ENCODE peak calls at places on chromosomes 1 and 21, in six cellular contexts. W is activated B cell treated with CpG ODN at 0.5 μM for 24 hours, A is hepatic stellate cell, M is GM04503, D is ELF-1, V is fibroblast of pulmonary artery. H is an unnamed sample.

GRCh38 chr1:220786337-220787068 is at the start of gene MTARC1:
- DNase-seq in W (no peak), A (peak), M (no peak), D (peak), V (peak), H (no peak)

GRCh38 chr1:71881611-71882010 is 400.7 kb downstream of the NEGR1 start:
- DNase-seq in W (no peak), A (no peak), M (no peak), D (no peak), V (peak), H (no peak)

GRCh38 chr1:108845991-108846390 is 10.9 kb downstream of the AKNAD1 start:
- DNase-seq in W (no peak), A (no peak), M (no peak), D (peak), V (no peak), H (no peak)

GRCh38 chr1:36567601-36568341 is 85.1 kb upstream of the CSF3R start:
- DNase-seq in W (no peak), A (no peak), M (no peak), D (no peak), V (no peak), H (no peak)

GRCh38 chr1:224052767-224053166 is 61.1 kb upstream of the FBXO28 start:
- DNase-seq in W (no peak), A (peak), M (no peak), D (no peak), V (peak), H (no peak)

GRCh38 chr1:230643887-230644286 is 1.6 kb downstream of the COG2 start:
- DNase-seq in W (no peak), A (peak), M (no peak), D (no peak), V (peak), H (no peak)

GRCh38 chr21:45543710-45544448 is 1.6 kb upstream of the SLC19A1 start:
- DNase-seq in W (peak), A (no peak), M (no peak), D (peak), V (no peak), H (no peak)

GRCh38 chr1:14570514-14570913 is 28.0 kb upstream of the KAZN start:
- DNase-seq in W (no peak), A (no peak), M (peak), D (no peak), V (no peak), H (no peak)

GRCh38 chr1:78060857-78061563 is 15.2 kb downstream of the GIPC2 start:
- DNase-seq in W (no peak), A (no peak), M (no peak), D (no peak), V (no peak), H (no peak)

GRCh38 chr1:78157162-78157561 is 111.4 kb downstream of the GIPC2 start:
- DNase-seq in W (no peak), A (no peak), M (no peak), D (no peak), V (peak), H (no peak)